ENCODE peak calls at places on chromosomes 3 and 15, in eight cellular contexts. V is Caco-2, P is uterus, E is cardiac fibroblast, I is body of pancreas, R is left ventricle myocardium inferior, A is astrocyte, M is GM12865. Y is an unnamed sample.

GRCh38 chr3:75782506-75782905 is 2.8 kb downstream of the ZNF717 start:
- DNase-seq in V (no peak), P (no peak), E (no peak), I (no peak), R (no peak), A (no peak), M (no peak), Y (no peak)

GRCh38 chr3:13711911-13712650 is 163.2 kb downstream of the FBLN2 start:
- DNase-seq in V (no peak), P (no peak), E (no peak), I (no peak), R (no peak), A (no peak), M (no peak), Y (no peak)

GRCh38 chr3:183540501-183541234 is 14.8 kb downstream of the KLHL6 start:
- DNase-seq in V (no peak), P (no peak), E (no peak), I (peak; percentile 58), R (no peak), A (no peak), M (peak; percentile 51), Y (no peak)

GRCh38 chr3:53144446-53144845 is 14.2 kb upstream of the RFT1 start:
- DNase-seq in V (no peak), P (no peak), E (no peak), I (no peak), R (no peak), A (no peak), M (no peak), Y (no peak)

GRCh38 chr3:59839283-59839682 is 789.5 kb upstream of the CFAP20DC start:
- DNase-seq in V (no peak), P (no peak), E (peak; percentile 57), I (no peak), R (no peak), A (peak; percentile 76), M (no peak), Y (peak; percentile 56)

GRCh38 chr15:39465843-39466242 is 115.0 kb upstream of the THBS1 start:
- DNase-seq in V (no peak), P (no peak), E (no peak), I (no peak), R (no peak), A (no peak), M (no peak), Y (no peak)

GRCh38 chr15:80996247-80996646 is 4.5 kb upstream of the TLNRD1 start:
- DNase-seq in V (no peak), P (no peak), E (peak; percentile 24), I (no peak), R (no peak), A (no peak), M (peak; percentile 58), Y (no peak)

GRCh38 chr3:180036678-180037455 is at the start of gene PEX5L:
- DNase-seq in V (no peak), P (no peak), E (peak; percentile 39), I (peak; percentile 77), R (peak; percentile 37), A (peak; percentile 52), M (peak; percentile 70), Y (peak; percentile 55)

GRCh38 chr3:132134611-132135010 is 99.8 kb upstream of the CPNE4 start:
- DNase-seq in V (no peak), P (no peak), E (peak; percentile 79), I (no peak), R (no peak), A (peak; percentile 94), M (no peak), Y (peak; percentile 90)

GRCh38 chr15:38688761-38689160 is 124.1 kb upstream of the RASGRP1 start:
- DNase-seq in V (no peak), P (no peak), E (no peak), I (no peak), R (no peak), A (no peak), M (peak; percentile 62), Y (no peak)

GRCh38 chr15:41577863-41578735 is 19.1 kb downstream of the TYRO3 start:
- DNase-seq in V (no peak), P (no peak), E (no peak), I (peak; percentile 27), R (no peak), A (no peak), M (no peak), Y (no peak)

DNA sequence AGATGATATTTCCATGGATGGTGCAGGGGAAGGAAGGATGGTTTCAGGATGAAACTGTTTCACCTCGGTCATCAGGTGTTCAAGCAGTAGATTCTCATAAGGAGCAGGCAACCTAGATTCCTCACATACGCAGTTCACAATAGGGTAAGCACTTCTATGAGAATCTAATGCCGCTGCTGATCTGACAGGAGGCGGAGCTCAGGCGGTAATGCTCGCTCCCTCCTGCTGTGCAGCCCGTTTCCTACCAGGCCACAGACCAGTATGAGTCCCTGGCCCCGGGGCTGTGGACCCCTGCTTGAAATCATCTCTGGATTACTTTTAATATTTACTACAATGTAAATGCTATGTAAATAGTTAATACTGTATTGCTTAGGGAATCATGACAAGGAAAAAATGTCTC is 241.8 kb downstream of the ROBO2 start:
- DNase-seq in V (no peak), P (no peak), E (no peak), I (no peak), R (no peak), A (no peak), M (no peak), Y (no peak)
- H3K4me3 ChIP-seq in V (no peak overlapping the region), P (no peak overlapping the region), E (no peak overlapping the region), I (no peak overlapping the region), R (no peak overlapping the region), A (no peak overlapping the region), M (no peak overlapping the region), Y (no peak overlapping the region)

GRCh38 chr3:49428697-49429100 is 425 bp downstream of the NICN1 start:
- DNase-seq in V (no peak), P (no peak), E (no peak), I (no peak), R (no peak), A (no peak), M (no peak), Y (no peak)
- TF ChIP-seq CTCF in V (no peak), P (no peak), E (no peak), I (no peak), R (no peak), A (no peak), M (peak; percentile 2), Y (no peak)

GRCh38 chr3:71536376-71536965 is 47.1 kb downstream of the FOXP1 start:
- DNase-seq in V (no peak), P (no peak), E (peak; percentile 83), I (no peak), R (no peak), A (peak; percentile 93), M (no peak), Y (peak; percentile 92)
- H3K4me3 ChIP-seq in V (no peak overlapping the region), P (no peak overlapping the region), E (no peak overlapping the region), I (no peak overlapping the region), R (no peak overlapping the region), A (peak overlapping the region; percentile 40), M (no peak overlapping the region), Y (peak overlapping the region; percentile 26)

GRCh38 chr15:35484231-35484945 is 61.6 kb downstream of the DPH6 start:
- DNase-seq in V (no peak), P (no peak), E (no peak), I (no peak), R (no peak), A (no peak), M (no peak), Y (no peak)
- TF ChIP-seq CTCF in V (no peak), P (no peak), E (no peak), I (no peak), R (no peak), A (no peak), M (no peak), Y (no peak)

DNA sequence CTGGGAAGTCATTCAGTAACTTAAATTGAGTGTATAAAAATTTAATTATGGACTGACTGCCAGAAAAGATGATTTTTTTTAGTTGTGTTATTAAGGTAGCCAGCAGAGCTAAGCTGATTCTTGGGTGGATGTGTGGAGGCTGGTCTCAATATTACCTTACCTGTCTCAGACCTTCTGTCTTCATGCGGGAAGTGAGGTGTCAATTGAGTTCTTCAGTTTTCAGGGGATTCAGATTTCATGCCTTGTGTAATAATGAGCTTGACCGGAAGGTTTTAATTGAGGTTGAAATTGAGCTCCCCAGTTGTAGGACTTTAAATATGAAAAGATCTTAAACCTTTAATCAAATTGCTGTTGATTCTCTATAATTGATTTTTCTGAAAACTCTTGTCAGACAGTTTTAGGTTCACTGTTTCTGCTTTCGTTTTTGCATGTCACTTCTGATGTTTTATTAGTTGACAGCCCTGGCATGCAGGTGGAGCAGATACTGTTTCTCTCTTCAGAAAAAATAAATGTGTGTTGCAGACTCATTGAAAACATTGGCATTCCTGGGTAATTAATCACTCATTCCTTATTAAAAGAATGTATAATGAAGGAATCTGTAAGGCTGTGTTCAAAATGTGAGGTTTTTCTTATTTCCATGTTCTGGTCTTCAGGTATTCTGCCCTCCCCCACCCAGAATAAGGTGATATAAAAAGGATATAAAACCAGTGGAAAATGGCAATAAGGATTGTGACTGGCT is 54.5 kb downstream of the PSMD6 start:
- DNase-seq in V (no peak), P (no peak), E (no peak), I (no peak), R (no peak), A (peak; percentile 47), M (peak; percentile 28), Y (peak; percentile 28)
- H3K4me3 ChIP-seq in V (peak overlapping the region; percentile 25), P (no peak overlapping the region), E (no peak overlapping the region), I (no peak overlapping the region), R (peak overlapping the region; percentile 53), A (no peak overlapping the region), M (peak overlapping the region; percentile 43), Y (no peak overlapping the region)

DNA sequence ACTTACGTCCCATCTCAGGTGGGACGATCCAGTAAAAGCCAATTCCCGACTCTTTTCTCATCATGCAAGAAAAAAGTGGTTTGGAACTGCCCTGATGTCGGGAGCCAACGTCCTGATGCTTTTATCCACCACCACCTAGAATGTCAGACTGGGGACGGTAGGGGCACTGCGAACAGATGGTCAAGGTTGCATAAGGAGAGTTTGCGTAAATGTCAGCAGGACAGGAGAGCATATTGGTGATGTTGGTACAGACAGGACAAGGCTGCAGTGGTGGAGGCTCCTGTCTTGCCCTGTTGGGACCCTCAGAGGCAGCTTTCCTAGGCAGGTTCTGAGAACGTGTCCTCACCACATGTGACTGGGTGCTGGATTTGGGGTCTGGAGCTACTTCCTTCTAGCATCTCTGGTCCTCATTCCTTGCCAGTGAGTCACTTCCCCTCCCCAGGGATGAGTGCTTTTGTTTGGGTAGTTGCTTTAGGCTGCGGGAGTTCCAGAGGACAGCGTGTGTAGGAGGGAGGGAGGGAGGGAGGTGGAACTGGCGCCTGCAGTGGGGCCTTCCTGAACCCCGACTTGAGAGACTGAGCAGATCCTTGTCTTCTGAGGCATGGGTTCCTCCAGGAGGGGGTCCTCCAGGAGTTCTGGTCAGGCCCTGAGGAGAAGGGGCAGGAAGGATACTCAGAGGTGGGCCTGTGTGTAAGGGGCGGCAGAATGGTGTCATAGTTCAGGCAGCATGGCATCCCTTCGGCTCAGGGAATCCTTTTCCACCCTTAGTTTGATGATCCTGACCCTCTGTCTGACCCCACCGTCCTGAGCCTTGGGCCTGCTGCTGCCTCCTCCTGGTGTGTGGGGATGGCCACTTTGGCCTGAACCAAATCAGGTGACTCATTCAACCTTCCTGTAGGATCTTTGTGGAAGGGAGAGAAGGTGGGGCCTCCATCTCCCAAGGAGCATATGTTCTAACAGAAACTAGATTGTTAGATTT is 21.2 kb downstream of the THSD4 start:
- DNase-seq in V (no peak), P (peak; percentile 62), E (peak; percentile 90), I (peak; percentile 32), R (no peak), A (peak; percentile 83), M (no peak), Y (peak; percentile 87)
- TF ChIP-seq CTCF in V (no peak), P (no peak), E (peak; percentile 40), I (no peak), R (no peak), A (peak; percentile 10), M (no peak), Y (peak; percentile 23)

GRCh38 chr3:105473521-105474223 is 107.0 kb downstream of the ALCAM start:
- DNase-seq in V (no peak), P (no peak), E (peak; percentile 70), I (no peak), R (no peak), A (peak; percentile 99), M (peak; percentile 9), Y (peak; percentile 79)
- H3K4me3 ChIP-seq in V (no peak overlapping the region), P (no peak overlapping the region), E (no peak overlapping the region), I (no peak overlapping the region), R (no peak overlapping the region), A (no peak overlapping the region), M (no peak overlapping the region), Y (no peak overlapping the region)